ENCODE peak calls at places on chromosomes 11 and 22, in six cellular contexts. U, E, V, H, W and O are unnamed samples. For H3K9me3, the result is how much of the 10 kb centered on the place peaks cover.

GRCh38 chr11:133021503-133021902 is 510.8 kb downstream of the OPCML start:
- DNase-seq in U (no peak), E (no peak), V (no peak), H (no peak), W (no peak), O (no peak)

GRCh38 chr11:35859311-35859710 is 84.6 kb upstream of the LDLRAD3 start:
- DNase-seq in U (no peak), E (no peak), V (no peak), H (no peak), W (no peak), O (no peak)

GRCh38 chr11:124800226-124800929 is at the start of gene MSANTD2:
- DNase-seq in U (peak), E (peak), V (peak), H (peak), W (peak), O (peak)

GRCh38 chr22:24271406-24271760 is 752 bp downstream of the SPECC1L start:
- DNase-seq in U (no peak), E (no peak), V (no peak), H (no peak), W (no peak), O (peak)

GRCh38 chr22:42256930-42257329 is 13.5 kb downstream of the TCF20 start:
- DNase-seq in U (no peak), E (no peak), V (no peak), H (no peak), W (no peak), O (no peak)

GRCh38 chr11:65489061-65489705 is 9.7 kb upstream of the MALAT1 start:
- DNase-seq in U (peak), E (no peak), V (peak), H (peak), W (no peak), O (peak)

GRCh38 chr22:38824587-38824986 is 19.2 kb downstream of the NPTXR start:
- DNase-seq in U (no peak), E (no peak), V (no peak), H (peak), W (peak), O (peak)

GRCh38 chr11:35031869-35032268 is 107.1 kb upstream of the CD44 start:
- DNase-seq in U (no peak), E (no peak), V (no peak), H (no peak), W (no peak), O (no peak)

GRCh38 chr22:45600791-45601730 is 70.6 kb upstream of the ATXN10 start:
- DNase-seq in U (no peak), E (no peak), V (no peak), H (peak), W (no peak), O (no peak)

GRCh38 chr11:692824-693414 is 2.1 kb downstream of the DEAF1 start:
- DNase-seq in U (no peak), E (peak), V (no peak), H (no peak), W (no peak), O (no peak)

GRCh38 chr11:19951558-19952083 is 208.7 kb downstream of the DBX1 start:
- DNase-seq in U (no peak), E (no peak), V (no peak), H (no peak), W (no peak), O (no peak)

GRCh38 chr22:23121026-23121823 is 20.6 kb downstream of the RSPH14 start:
- DNase-seq in U (no peak), E (no peak), V (no peak), H (no peak), W (no peak), O (no peak)

GRCh38 chr22:19942071-19942885 is 660 bp upstream of the TXNRD2 start:
- DNase-seq in U (peak), E (peak), V (peak), H (peak), W (no peak), O (no peak)

GRCh38 chr11:85028329-85029101 is 598.6 kb downstream of the DLG2 start:
- DNase-seq in U (no peak), E (peak), V (no peak), H (no peak), W (no peak), O (peak)

GRCh38 chr22:46091277-46091977 is 58.9 kb upstream of the PPARA start:
- DNase-seq in U (peak), E (peak), V (peak), H (no peak), W (no peak), O (no peak)

GRCh38 chr11:95706974-95707387 is 82.6 kb downstream of the FAM76B start:
- DNase-seq in U (no peak), E (no peak), V (no peak), H (no peak), W (no peak), O (no peak)

GRCh38 chr11:353315-353857 is 15.9 kb upstream of the B4GALNT4 start:
- DNase-seq in U (peak), E (peak), V (peak), H (peak), W (peak), O (peak)

GRCh38 chr11:48075637-48076036 is 95.3 kb downstream of the PTPRJ start:
- DNase-seq in U (no peak), E (no peak), V (no peak), H (no peak), W (no peak), O (no peak)

GRCh38 chr22:29883831-29884139 is 811 bp downstream of the MTMR3 start:
- DNase-seq in U (no peak), E (no peak), V (no peak), H (no peak), W (no peak), O (no peak)

GRCh38 chr11:94665116-94665659 is 98.0 kb downstream of the PIWIL4 start:
- DNase-seq in U (no peak), E (no peak), V (no peak), H (no peak), W (no peak), O (no peak)

GRCh38 chr11:134541355-134541754 is 129.3 kb upstream of the B3GAT1 start:
- DNase-seq in U (peak), E (no peak), V (no peak), H (no peak), W (peak), O (no peak)
- H3K9me3 ChIP-seq in U (under half), E (under half), V (under half), H (under half), W (under half), O (under half)

GRCh38 chr22:47474895-47475294 is 712.4 kb downstream of the TBC1D22A start:
- DNase-seq in U (no peak), E (no peak), V (no peak), H (no peak), W (no peak), O (no peak)
- H3K9me3 ChIP-seq in U (under half), E (under half), V (under half), H (under half), W (under half), O (under half)

GRCh38 chr11:15616130-15617105 is 501.7 kb downstream of the INSC start:
- DNase-seq in U (no peak), E (no peak), V (no peak), H (no peak), W (no peak), O (no peak)
- H3K9me3 ChIP-seq in U (under half), E (under half), V (under half), H (under half), W (under half), O (under half)

GRCh38 chr22:33825761-33826160 is 94.5 kb downstream of the LARGE1 start:
- DNase-seq in U (no peak), E (no peak), V (no peak), H (no peak), W (no peak), O (no peak)
- H3K9me3 ChIP-seq in U (under half), E (under half), V (under half), H (under half), W (under half), O (under half)

DNA sequence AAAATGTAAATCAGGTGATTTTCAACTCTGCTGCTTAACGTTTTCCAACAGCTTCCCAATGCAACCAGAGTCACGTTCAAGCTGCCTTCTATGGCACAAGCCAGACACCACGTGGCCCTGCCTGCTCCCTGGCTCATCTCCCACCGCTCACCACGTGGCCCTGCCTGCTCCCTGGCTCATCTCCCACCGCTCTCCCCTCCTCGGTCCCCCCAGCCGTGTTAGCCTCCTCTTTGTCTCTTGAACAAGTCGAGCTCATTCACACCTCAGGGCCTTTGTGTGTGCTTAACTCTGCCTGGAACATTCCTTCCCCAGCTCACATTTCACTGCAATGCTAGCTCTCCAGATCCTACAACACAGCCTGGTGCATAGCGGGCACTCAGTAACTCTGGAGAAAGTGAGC is 307.6 kb downstream of the CTTN start:
- DNase-seq in U (no peak), E (no peak), V (no peak), H (no peak), W (no peak), O (peak)
- H3K9me3 ChIP-seq in U (under half), E (under half), V (under half), H (under half), W (under half), O (under half)

DNA sequence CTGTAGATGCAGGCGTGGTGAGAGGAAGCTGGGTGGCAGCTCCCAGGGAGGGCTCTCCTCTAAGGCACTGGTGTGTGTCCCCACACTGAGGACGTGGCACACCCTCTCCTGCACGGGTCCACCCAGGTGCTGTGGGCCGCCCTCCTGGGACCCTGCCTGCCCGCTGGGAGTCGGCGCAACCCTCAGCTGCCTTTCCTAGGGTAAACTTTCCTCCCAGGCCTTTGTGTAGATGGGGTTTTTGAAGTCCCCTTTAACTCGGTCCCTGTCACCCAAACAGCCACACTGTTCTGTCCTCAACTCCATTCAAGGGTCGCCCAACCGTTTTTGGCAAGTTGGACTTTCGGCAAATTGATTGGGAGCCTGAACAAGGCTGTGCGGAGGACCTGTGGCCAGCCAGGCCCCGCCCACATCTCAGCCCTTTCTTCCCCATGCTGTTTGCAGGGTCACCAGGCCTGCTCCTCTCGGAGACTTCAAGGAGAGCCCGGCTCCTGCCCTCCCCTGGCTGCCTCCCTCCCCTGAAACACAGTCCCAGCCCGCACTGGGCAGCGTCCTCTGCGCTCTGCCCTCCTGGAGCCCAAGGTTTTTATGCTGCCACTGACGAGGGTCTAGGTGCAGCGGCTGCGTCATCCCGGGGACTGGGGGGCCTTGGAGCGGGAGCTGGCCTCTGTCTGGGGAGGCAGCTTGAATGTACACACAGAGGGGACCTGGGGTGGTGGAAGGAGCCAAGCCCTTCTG is 1126.2 kb downstream of the BRD1 start:
- DNase-seq in U (no peak), E (peak), V (no peak), H (no peak), W (no peak), O (no peak)
- H3K9me3 ChIP-seq in U (under half), E (under half), V (under half), H (under half), W (under half), O (under half)

DNA sequence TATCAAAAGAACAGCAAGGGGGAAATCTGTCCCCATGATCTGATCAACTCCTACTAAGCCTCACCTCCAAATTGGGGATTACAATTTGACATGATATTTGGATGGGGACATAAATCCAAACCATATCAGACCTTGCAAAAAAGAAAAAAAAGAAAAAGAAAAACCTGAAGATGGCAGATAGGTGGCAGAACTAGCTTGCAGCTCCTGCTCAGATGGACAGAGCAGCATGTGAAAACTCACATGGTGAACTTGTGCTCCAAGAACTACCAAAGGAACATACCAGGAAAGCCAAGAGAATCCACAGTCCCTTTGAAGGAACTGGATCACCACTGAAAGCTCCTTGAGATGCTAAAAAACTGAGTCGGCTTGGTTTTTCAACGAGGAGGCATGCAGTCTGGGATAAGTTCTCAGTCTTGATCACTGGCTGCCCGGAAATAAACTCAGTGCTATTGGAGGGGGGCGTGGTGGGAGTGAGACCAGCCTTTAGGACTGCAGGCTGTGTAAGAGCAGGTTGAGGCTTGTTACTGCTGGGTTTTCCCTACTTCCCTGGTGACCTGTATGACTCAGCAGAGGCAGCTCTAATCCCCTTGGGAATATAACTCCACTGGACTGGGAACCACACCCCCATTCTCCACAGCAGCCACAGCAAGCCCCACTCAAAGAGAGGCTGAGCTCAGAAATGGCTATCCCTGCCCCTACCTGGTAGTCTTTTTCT is 358.3 kb upstream of the ARHGAP42 start:
- DNase-seq in U (no peak), E (no peak), V (no peak), H (no peak), W (no peak), O (no peak)
- H3K9me3 ChIP-seq in U (under half), E (under half), V (under half), H (under half), W (under half), O (under half)

DNA sequence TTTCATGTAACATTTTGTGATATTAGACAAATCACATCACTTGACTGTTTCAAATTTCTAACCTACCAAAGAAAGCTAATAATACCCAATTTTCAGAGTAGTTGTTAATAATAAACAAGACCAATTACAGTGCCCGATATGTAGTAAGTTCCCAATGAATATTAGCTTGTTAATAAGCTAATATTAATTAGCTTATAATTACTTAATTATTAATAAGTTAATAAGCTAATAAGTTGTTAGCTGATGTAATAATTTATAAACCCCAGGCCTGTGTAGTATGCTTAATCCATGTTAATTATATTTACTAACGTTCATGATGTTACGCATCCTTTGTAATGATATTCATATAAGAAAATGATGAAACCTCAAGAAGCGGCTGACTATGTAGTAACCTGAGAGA is 643.8 kb upstream of the KIRREL3 start:
- DNase-seq in U (no peak), E (no peak), V (no peak), H (no peak), W (no peak), O (no peak)
- H3K9me3 ChIP-seq in U (under half), E (under half), V (under half), H (under half), W (under half), O (under half)